ENCODE peak calls at places on chromosomes 1 and 21, in four cellular contexts. One of them, this sample, is unnamed.

GRCh38 chr1:61123321-61123720 is 41.0 kb downstream of the NFIA start:
- DNase-seq in K562: no peak
- DNase-seq in GM12892: no peak
- DNase-seq in H1: no peak
- DNase-seq in this sample: no peak

GRCh38 chr1:170630977-170631376 is 33.0 kb upstream of the PRRX1 start:
- DNase-seq in K562: no peak
- DNase-seq in GM12892: no peak
- DNase-seq in H1: no peak
- DNase-seq in this sample: no peak

GRCh38 chr1:19665456-19666138 is 922 bp downstream of the HTR6 start:
- DNase-seq in K562: peak; percentile 31
- DNase-seq in GM12892: no peak
- DNase-seq in H1: peak; percentile 69
- DNase-seq in this sample: no peak

GRCh38 chr21:31554511-31555022 is 104.9 kb upstream of the SOD1 start:
- DNase-seq in K562: no peak
- DNase-seq in GM12892: no peak
- DNase-seq in H1: no peak
- DNase-seq in this sample: no peak

GRCh38 chr1:162976628-162977027 is 92.5 kb upstream of the RGS4 start:
- DNase-seq in K562: no peak
- DNase-seq in GM12892: no peak
- DNase-seq in H1: no peak
- DNase-seq in this sample: no peak

GRCh38 chr1:61157420-61157987 is 75.1 kb downstream of the NFIA start:
- DNase-seq in K562: no peak
- DNase-seq in GM12892: no peak
- DNase-seq in H1: no peak
- DNase-seq in this sample: no peak

GRCh38 chr1:229254910-229255541 is 15.9 kb upstream of the RAB4A start:
- DNase-seq in K562: no peak
- DNase-seq in GM12892: no peak
- DNase-seq in H1: no peak
- DNase-seq in this sample: no peak

GRCh38 chr1:17356387-17356992 is 15.5 kb upstream of the PADI6 start:
- DNase-seq in K562: no peak
- DNase-seq in GM12892: no peak
- DNase-seq in H1: no peak
- DNase-seq in this sample: no peak

GRCh38 chr1:19412654-19413053 is 72.7 kb downstream of the CAPZB start:
- DNase-seq in K562: no peak
- DNase-seq in GM12892: no peak
- DNase-seq in H1: no peak
- DNase-seq in this sample: no peak

GRCh38 chr1:60068393-60069045 is 5.1 kb downstream of the C1orf87 start:
- DNase-seq in K562: no peak
- DNase-seq in GM12892: no peak
- DNase-seq in H1: no peak
- DNase-seq in this sample: no peak

GRCh38 chr1:29513357-29513756 is 277.0 kb downstream of the PTPRU start:
- DNase-seq in K562: peak; percentile 75
- DNase-seq in GM12892: peak; percentile 31
- DNase-seq in H1: peak; percentile 69
- DNase-seq in this sample: peak; percentile 48

GRCh38 chr1:235011064-235011598 is 117.5 kb downstream of the TOMM20 start:
- DNase-seq in K562: no peak
- DNase-seq in GM12892: no peak
- DNase-seq in H1: no peak
- DNase-seq in this sample: no peak

GRCh38 chr1:2376931-2377672 is 14.3 kb downstream of the MORN1 start:
- DNase-seq in K562: no peak
- DNase-seq in GM12892: no peak
- DNase-seq in H1: no peak
- DNase-seq in this sample: no peak

GRCh38 chr1:1617516-1617915 is 2.2 kb downstream of the MIB2 start:
- DNase-seq in K562: no peak
- DNase-seq in GM12892: no peak
- DNase-seq in H1: no peak
- DNase-seq in this sample: no peak

GRCh38 chr1:188237573-188238353 is 1409.0 kb downstream of the PLA2G4A start:
- DNase-seq in K562: no peak
- DNase-seq in GM12892: no peak
- DNase-seq in H1: no peak
- DNase-seq in this sample: no peak

GRCh38 chr1:162151900-162152829 is 82.7 kb downstream of the NOS1AP start:
- DNase-seq in K562: no peak
- DNase-seq in GM12892: no peak
- DNase-seq in H1: no peak
- DNase-seq in this sample: no peak

GRCh38 chr1:118788372-118788955 is 199.7 kb downstream of the TBX15 start:
- DNase-seq in K562: no peak
- DNase-seq in GM12892: no peak
- DNase-seq in H1: no peak
- DNase-seq in this sample: no peak

GRCh38 chr1:154219511-154219910 is 1.2 kb upstream of the UBAP2L start:
- DNase-seq in K562: no peak
- DNase-seq in GM12892: no peak
- DNase-seq in H1: no peak
- DNase-seq in this sample: no peak

GRCh38 chr1:29485096-29485925 is 249.0 kb downstream of the PTPRU start:
- DNase-seq in K562: no peak
- DNase-seq in GM12892: no peak
- DNase-seq in H1: no peak
- DNase-seq in this sample: no peak

DNA sequence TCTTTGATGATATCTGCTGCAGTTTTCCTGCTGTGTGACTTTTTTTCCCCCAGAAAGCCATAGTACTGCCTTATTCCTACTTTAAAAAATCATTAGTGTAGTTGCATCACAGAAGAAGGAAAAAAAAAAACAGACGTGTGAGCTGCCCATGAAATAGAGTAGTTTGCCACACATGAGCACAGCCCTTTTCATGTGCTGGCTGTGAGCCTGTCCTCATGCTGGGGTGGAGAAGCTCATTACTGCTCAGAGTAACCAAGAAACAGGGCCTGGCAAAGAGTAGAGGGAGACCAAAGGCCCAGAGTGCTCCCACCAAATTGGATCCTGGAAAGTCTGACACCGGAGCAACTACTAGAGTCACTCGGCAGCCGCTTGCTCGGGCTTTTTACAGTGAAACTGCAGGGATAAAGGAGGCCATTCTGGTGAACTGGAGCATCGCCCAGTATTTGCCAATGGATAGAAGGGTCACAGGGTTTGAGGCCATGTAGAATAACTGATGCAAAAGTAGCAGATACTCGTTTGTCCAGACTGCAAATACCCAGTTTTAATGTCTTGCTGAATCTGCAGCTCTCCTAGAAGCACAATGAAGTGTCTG is 64.4 kb upstream of the BARHL2 start:
- DNase-seq in K562: no peak
- DNase-seq in GM12892: no peak
- DNase-seq in H1: no peak
- DNase-seq in this sample: no peak
- TF ChIP-seq POLR2AphosphoS5 in K562: no peak
- TF ChIP-seq POLR2AphosphoS5 in GM12892: no peak
- TF ChIP-seq POLR2AphosphoS5 in H1: no peak
- TF ChIP-seq POLR2AphosphoS5 in this sample: no peak

DNA sequence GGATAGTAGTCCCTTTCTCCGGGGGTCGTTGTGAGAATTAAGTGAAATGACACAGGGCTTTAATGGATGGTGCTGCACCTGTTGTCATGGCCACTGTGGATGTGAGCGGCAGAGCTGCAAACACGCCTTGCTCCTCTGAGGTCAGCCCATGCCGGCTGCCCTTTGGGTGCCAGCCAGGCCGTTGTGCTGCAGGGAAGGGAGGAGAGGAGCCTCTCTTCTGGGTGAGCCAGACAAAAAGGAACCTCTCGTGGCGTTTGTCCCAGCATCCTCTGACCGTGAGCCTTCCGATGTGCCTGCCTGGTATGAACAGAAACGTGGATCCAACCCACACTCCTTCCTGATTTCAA is 383.0 kb upstream of the VAMP3 start:
- DNase-seq in K562: no peak
- DNase-seq in GM12892: no peak
- DNase-seq in H1: peak; percentile 27
- DNase-seq in this sample: no peak
- TF ChIP-seq TAF1 in K562: no peak
- TF ChIP-seq TAF1 in GM12892: no peak
- TF ChIP-seq TAF1 in H1: no peak
- TF ChIP-seq TAF1 in this sample: no peak

DNA sequence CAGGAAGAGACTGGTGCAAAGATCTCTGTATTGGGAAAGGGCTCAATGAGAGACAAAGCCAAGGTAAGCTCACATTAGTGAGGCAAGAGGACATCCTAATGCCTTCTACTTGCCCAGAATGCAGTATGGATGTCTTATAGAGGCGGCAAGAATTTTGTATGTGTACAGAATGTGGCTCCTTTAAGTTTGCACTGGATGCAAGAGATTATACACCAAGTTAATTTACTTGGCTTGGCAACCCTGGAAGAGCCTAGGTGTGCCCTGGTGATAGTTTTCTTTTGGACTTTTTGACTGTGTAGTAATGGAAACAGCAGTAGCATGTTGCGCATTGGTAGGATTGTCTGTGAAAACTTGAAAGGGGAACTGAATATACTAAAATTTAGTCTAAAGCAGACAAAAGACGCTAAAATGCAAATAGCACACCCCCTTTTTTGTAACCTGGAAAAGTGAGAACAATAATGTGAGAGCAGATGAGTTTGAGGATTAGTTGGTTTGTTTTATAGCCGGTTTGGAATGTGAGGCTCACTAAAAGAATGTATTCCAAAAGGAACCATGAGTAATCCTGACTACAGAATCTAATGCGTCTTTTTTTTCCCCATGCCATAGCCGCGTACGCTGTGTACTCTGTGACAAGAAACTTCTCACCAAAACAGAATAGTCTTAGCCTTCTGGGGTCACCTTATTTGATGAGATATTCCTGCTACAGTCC is 18.1 kb downstream of the KHDRBS1 start:
- DNase-seq in K562: no peak
- DNase-seq in GM12892: no peak
- DNase-seq in H1: no peak
- DNase-seq in this sample: no peak
- TF ChIP-seq POLR2AphosphoS5 in K562: no peak
- TF ChIP-seq POLR2AphosphoS5 in GM12892: no peak
- TF ChIP-seq POLR2AphosphoS5 in H1: no peak
- TF ChIP-seq POLR2AphosphoS5 in this sample: no peak

DNA sequence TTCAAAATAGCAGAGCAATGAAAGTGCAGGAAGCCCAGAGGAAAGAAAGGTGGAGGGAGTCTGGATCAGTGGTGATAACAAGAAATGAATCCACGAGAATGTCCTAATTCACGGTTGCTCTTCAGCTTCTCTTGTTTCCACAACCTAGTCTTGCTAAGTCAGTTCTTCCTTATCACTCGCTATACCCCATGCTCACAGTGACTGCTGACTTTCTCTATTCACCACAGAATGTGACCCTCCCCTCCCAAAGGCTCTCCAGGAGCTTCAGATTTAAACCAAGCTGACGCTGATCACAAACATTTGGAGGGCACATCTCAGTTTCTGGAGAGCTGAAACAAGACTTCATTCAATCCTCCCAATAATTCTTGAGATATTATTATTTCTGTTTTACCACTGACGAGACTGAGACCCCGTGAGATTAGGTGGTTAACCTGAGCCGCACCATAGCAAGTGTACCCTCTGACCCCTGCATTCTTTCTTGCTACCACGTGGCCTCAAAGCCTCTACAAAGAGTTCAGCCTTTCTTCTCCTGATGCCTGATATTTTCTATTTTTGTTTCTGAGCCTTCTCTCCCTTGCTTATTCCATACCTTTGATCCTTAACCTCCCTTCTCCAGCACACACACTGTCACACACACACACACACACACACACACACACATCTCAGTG is 10.7 kb upstream of the CCN1 start:
- DNase-seq in K562: no peak
- DNase-seq in GM12892: no peak
- DNase-seq in H1: peak; percentile 14
- DNase-seq in this sample: no peak
- TF ChIP-seq TAF1 in K562: no peak
- TF ChIP-seq TAF1 in GM12892: no peak
- TF ChIP-seq TAF1 in H1: no peak
- TF ChIP-seq TAF1 in this sample: no peak

GRCh38 chr1:46302091-46303037 is 1.1 kb downstream of the LRRC41 start:
- DNase-seq in K562: peak; percentile 76
- DNase-seq in GM12892: peak; percentile 76
- DNase-seq in H1: peak; percentile 79
- DNase-seq in this sample: peak; percentile 78
- TF ChIP-seq POLR2AphosphoS5 in K562: no peak
- TF ChIP-seq POLR2AphosphoS5 in GM12892: no peak
- TF ChIP-seq POLR2AphosphoS5 in H1: no peak
- TF ChIP-seq POLR2AphosphoS5 in this sample: no peak

DNA sequence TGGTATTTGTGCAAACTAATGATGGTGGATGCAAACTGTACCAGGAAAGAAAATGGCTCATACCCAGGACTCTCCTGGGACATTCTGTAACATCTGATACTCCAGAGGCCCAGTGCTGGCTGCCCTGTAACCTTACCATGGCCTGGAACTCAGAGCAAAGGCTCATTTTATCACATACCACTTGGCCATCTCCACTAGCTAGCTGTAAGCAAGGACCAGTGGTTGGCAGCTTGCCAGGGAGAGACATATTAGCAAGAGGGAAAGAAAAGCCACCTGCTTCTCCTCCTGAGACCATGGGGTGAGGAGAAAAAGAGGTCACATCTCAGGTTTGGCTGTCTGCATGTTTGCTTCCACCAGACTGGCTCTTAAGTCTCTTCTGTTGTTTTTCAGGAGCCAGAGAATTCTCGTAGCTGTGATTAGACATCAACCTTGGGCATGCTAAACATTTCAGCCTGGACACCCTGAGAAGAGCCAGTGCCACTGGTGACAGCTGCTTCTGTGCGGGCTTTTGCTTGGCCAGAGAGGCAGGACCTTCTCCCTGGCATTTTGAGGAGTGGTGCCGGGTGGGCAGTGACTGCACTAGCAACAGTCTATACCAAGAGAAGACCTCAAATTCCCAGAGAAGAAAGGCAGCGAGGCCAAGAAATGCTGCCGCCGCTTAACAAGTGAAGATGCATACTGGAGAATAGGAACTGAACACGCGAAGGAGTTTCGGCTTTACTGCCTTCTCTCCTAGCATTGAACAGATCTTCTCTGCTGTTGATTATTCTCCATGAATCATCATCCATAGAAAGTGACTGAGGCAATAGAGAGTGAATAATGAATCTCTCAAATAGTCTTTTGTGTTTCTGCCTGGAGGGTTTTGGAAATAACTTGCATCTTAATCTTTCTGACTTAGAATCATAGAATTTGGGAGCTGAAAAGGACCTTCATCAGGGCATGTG is 6.7 kb upstream of the INKA2 start:
- DNase-seq in K562: no peak
- DNase-seq in GM12892: no peak
- DNase-seq in H1: no peak
- DNase-seq in this sample: no peak
- TF ChIP-seq TAF1 in K562: no peak
- TF ChIP-seq TAF1 in GM12892: no peak
- TF ChIP-seq TAF1 in H1: no peak
- TF ChIP-seq TAF1 in this sample: no peak